ENCODE peak calls at places on chromosomes 16 and 17, in six cellular contexts. One of them, this sample, is unnamed.

GRCh38 chr17:74351552-74352210 is 10.0 kb downstream of the BTBD17 start:
- DNase-seq in fibroblast of lung: no peak
- DNase-seq in PC-3: no peak
- DNase-seq in activated B cell treated with CpG ODN at 0.5 μM for 24 hours: no peak
- DNase-seq in left ventricle myocardium inferior: no peak
- DNase-seq in tibial artery: no peak
- DNase-seq in this sample: no peak

GRCh38 chr16:67199808-67200198 is 872 bp downstream of the ELMO3 start:
- DNase-seq in fibroblast of lung: no peak
- DNase-seq in PC-3: no peak
- DNase-seq in activated B cell treated with CpG ODN at 0.5 μM for 24 hours: no peak
- DNase-seq in left ventricle myocardium inferior: no peak
- DNase-seq in tibial artery: no peak
- DNase-seq in this sample: no peak

GRCh38 chr17:50946223-50946890 is 80.2 kb upstream of the TOB1 start:
- DNase-seq in fibroblast of lung: no peak
- DNase-seq in PC-3: no peak
- DNase-seq in activated B cell treated with CpG ODN at 0.5 μM for 24 hours: peak
- DNase-seq in left ventricle myocardium inferior: no peak
- DNase-seq in tibial artery: no peak
- DNase-seq in this sample: no peak

GRCh38 chr17:28792877-28793666 is 49.3 kb downstream of the TRAF4 start:
- DNase-seq in fibroblast of lung: no peak
- DNase-seq in PC-3: peak
- DNase-seq in activated B cell treated with CpG ODN at 0.5 μM for 24 hours: no peak
- DNase-seq in left ventricle myocardium inferior: no peak
- DNase-seq in tibial artery: no peak
- DNase-seq in this sample: no peak

GRCh38 chr16:6206080-6206479 is 1108.5 kb upstream of the EEF2KMT start:
- DNase-seq in fibroblast of lung: no peak
- DNase-seq in PC-3: no peak
- DNase-seq in activated B cell treated with CpG ODN at 0.5 μM for 24 hours: no peak
- DNase-seq in left ventricle myocardium inferior: no peak
- DNase-seq in tibial artery: no peak
- DNase-seq in this sample: no peak

GRCh38 chr16:82402665-82403218 is 224.0 kb upstream of the CDH13 start:
- DNase-seq in fibroblast of lung: no peak
- DNase-seq in PC-3: no peak
- DNase-seq in activated B cell treated with CpG ODN at 0.5 μM for 24 hours: no peak
- DNase-seq in left ventricle myocardium inferior: no peak
- DNase-seq in tibial artery: no peak
- DNase-seq in this sample: no peak

GRCh38 chr16:21940570-21940969 is 12.6 kb upstream of the UQCRC2 start:
- DNase-seq in fibroblast of lung: no peak
- DNase-seq in PC-3: no peak
- DNase-seq in activated B cell treated with CpG ODN at 0.5 μM for 24 hours: no peak
- DNase-seq in left ventricle myocardium inferior: no peak
- DNase-seq in tibial artery: no peak
- DNase-seq in this sample: no peak

GRCh38 chr16:30028438-30029093 is 2.5 kb downstream of the TLCD3B start:
- DNase-seq in fibroblast of lung: no peak
- DNase-seq in PC-3: no peak
- DNase-seq in activated B cell treated with CpG ODN at 0.5 μM for 24 hours: no peak
- DNase-seq in left ventricle myocardium inferior: no peak
- DNase-seq in tibial artery: no peak
- DNase-seq in this sample: no peak

GRCh38 chr16:89170346-89171215 is 967 bp upstream of the CDH15 start:
- DNase-seq in fibroblast of lung: no peak
- DNase-seq in PC-3: peak
- DNase-seq in activated B cell treated with CpG ODN at 0.5 μM for 24 hours: no peak
- DNase-seq in left ventricle myocardium inferior: no peak
- DNase-seq in tibial artery: no peak
- DNase-seq in this sample: no peak
- TF ChIP-seq CTCF in fibroblast of lung: no peak
- TF ChIP-seq CTCF in PC-3: no peak
- TF ChIP-seq CTCF in activated B cell treated with CpG ODN at 0.5 μM for 24 hours: no peak
- TF ChIP-seq CTCF in left ventricle myocardium inferior: no peak
- TF ChIP-seq CTCF in tibial artery: no peak
- TF ChIP-seq CTCF in this sample: no peak

GRCh38 chr16:31455601-31456314 is 3.5 kb upstream of the ARMC5 start:
- DNase-seq in fibroblast of lung: no peak
- DNase-seq in PC-3: no peak
- DNase-seq in activated B cell treated with CpG ODN at 0.5 μM for 24 hours: no peak
- DNase-seq in left ventricle myocardium inferior: no peak
- DNase-seq in tibial artery: peak
- DNase-seq in this sample: no peak
- TF ChIP-seq CTCF in fibroblast of lung: peak
- TF ChIP-seq CTCF in PC-3: peak
- TF ChIP-seq CTCF in activated B cell treated with CpG ODN at 0.5 μM for 24 hours: no peak
- TF ChIP-seq CTCF in left ventricle myocardium inferior: peak
- TF ChIP-seq CTCF in tibial artery: no peak
- TF ChIP-seq CTCF in this sample: peak

GRCh38 chr17:54951286-54951685 is 17.2 kb downstream of the COX11 start:
- DNase-seq in fibroblast of lung: no peak
- DNase-seq in PC-3: no peak
- DNase-seq in activated B cell treated with CpG ODN at 0.5 μM for 24 hours: no peak
- DNase-seq in left ventricle myocardium inferior: no peak
- DNase-seq in tibial artery: no peak
- DNase-seq in this sample: no peak
- TF ChIP-seq CTCF in fibroblast of lung: no peak
- TF ChIP-seq CTCF in PC-3: no peak
- TF ChIP-seq CTCF in activated B cell treated with CpG ODN at 0.5 μM for 24 hours: no peak
- TF ChIP-seq CTCF in left ventricle myocardium inferior: no peak
- TF ChIP-seq CTCF in tibial artery: no peak
- TF ChIP-seq CTCF in this sample: no peak

GRCh38 chr17:42017866-42018200 is 594 bp upstream of the DNAJC7 start:
- DNase-seq in fibroblast of lung: no peak
- DNase-seq in PC-3: no peak
- DNase-seq in activated B cell treated with CpG ODN at 0.5 μM for 24 hours: no peak
- DNase-seq in left ventricle myocardium inferior: no peak
- DNase-seq in tibial artery: no peak
- DNase-seq in this sample: no peak

GRCh38 chr17:42016411-42016831 is 818 bp downstream of the DNAJC7 start:
- DNase-seq in fibroblast of lung: peak
- DNase-seq in PC-3: no peak
- DNase-seq in activated B cell treated with CpG ODN at 0.5 μM for 24 hours: no peak
- DNase-seq in left ventricle myocardium inferior: no peak
- DNase-seq in tibial artery: no peak
- DNase-seq in this sample: no peak

GRCh38 chr17:42018339-42018738 is 1.1 kb upstream of the DNAJC7 start:
- DNase-seq in fibroblast of lung: no peak
- DNase-seq in PC-3: no peak
- DNase-seq in activated B cell treated with CpG ODN at 0.5 μM for 24 hours: no peak
- DNase-seq in left ventricle myocardium inferior: no peak
- DNase-seq in tibial artery: no peak
- DNase-seq in this sample: no peak

GRCh38 chr17:42018988-42019387 is 902 bp upstream of the NKIRAS2 start:
- DNase-seq in fibroblast of lung: no peak
- DNase-seq in PC-3: no peak
- DNase-seq in activated B cell treated with CpG ODN at 0.5 μM for 24 hours: no peak
- DNase-seq in left ventricle myocardium inferior: no peak
- DNase-seq in tibial artery: no peak
- DNase-seq in this sample: no peak

DNA sequence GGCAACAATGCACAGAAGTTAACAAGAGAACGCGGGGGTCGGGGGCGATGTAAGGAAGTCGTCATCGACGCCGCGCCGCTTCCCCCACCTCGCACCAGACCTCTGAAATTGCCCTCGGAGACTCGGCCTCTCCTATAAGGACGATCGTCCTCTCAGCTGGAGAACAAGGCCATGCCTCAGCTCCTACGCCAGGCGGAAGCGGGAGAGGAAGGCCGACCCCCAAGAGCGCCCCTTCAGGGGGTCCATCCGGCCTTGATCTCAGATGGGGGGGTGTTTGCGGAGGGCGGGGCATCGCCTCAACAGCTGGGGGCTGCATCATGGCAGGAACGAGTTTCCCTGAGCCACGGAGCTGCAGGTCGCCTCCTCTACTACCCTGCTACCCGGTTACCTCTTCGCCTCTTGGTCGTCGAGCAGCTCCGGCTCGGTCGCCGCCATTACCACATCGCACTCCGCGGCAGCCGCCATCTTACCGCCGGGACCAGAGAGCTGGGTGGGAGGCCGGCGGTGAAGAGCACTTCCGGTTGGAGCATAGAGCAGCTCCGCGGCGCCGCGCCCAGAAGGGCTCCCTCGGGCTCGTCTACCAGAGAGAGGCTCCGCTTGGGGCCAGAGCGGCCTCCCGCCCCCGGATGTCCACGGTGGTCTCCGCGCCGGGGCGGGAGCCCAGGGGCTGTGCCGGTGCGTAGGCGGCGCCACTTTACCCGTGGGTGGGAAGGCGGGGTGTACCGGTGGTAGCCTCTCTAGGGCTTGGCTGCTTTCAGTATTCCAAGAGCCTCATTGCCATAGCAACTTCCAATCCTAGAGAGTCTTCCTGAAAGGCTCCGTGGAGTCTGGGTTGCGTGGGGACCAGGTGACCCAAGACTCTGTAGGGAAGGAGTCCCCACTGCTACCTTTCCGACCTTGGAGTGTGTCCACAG is at the start of gene DNAJC7:
- DNase-seq in fibroblast of lung: peak
- DNase-seq in PC-3: peak
- DNase-seq in activated B cell treated with CpG ODN at 0.5 μM for 24 hours: peak
- DNase-seq in left ventricle myocardium inferior: peak
- DNase-seq in tibial artery: peak
- DNase-seq in this sample: peak
- TF ChIP-seq CTCF in fibroblast of lung: no peak
- TF ChIP-seq CTCF in PC-3: no peak
- TF ChIP-seq CTCF in activated B cell treated with CpG ODN at 0.5 μM for 24 hours: no peak
- TF ChIP-seq CTCF in left ventricle myocardium inferior: no peak
- TF ChIP-seq CTCF in tibial artery: no peak
- TF ChIP-seq CTCF in this sample: no peak

DNA sequence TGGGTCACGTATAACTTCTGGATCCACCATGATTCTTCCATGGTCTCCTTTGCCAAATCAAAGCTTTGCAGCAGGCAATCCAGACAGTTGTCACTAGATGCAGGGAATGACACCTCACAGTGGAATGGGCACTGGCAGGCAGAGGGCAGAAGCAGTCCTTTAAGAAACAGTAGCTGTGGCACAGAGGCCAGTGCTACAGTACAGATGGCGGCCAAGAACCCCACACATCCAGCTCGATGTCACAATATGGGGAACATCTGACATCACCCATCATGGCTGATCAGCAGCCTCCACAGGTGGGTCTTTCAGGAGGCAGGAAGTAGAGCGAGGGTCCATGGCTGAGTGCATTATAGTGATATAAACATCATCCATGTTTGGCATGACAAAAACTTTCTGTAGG is 18.8 kb upstream of the ERN1 start:
- DNase-seq in fibroblast of lung: no peak
- DNase-seq in PC-3: peak
- DNase-seq in activated B cell treated with CpG ODN at 0.5 μM for 24 hours: no peak
- DNase-seq in left ventricle myocardium inferior: no peak
- DNase-seq in tibial artery: no peak
- DNase-seq in this sample: no peak
- TF ChIP-seq CTCF in fibroblast of lung: no peak
- TF ChIP-seq CTCF in PC-3: peak
- TF ChIP-seq CTCF in activated B cell treated with CpG ODN at 0.5 μM for 24 hours: no peak
- TF ChIP-seq CTCF in left ventricle myocardium inferior: peak
- TF ChIP-seq CTCF in tibial artery: no peak
- TF ChIP-seq CTCF in this sample: no peak

GRCh38 chr17:1170739-1171138 is 9.0 kb downstream of the ABR start:
- DNase-seq in fibroblast of lung: no peak
- DNase-seq in PC-3: no peak
- DNase-seq in activated B cell treated with CpG ODN at 0.5 μM for 24 hours: no peak
- DNase-seq in left ventricle myocardium inferior: no peak
- DNase-seq in tibial artery: no peak
- DNase-seq in this sample: no peak
- TF ChIP-seq CTCF in fibroblast of lung: no peak
- TF ChIP-seq CTCF in PC-3: peak
- TF ChIP-seq CTCF in activated B cell treated with CpG ODN at 0.5 μM for 24 hours: no peak
- TF ChIP-seq CTCF in left ventricle myocardium inferior: no peak
- TF ChIP-seq CTCF in tibial artery: no peak
- TF ChIP-seq CTCF in this sample: peak

DNA sequence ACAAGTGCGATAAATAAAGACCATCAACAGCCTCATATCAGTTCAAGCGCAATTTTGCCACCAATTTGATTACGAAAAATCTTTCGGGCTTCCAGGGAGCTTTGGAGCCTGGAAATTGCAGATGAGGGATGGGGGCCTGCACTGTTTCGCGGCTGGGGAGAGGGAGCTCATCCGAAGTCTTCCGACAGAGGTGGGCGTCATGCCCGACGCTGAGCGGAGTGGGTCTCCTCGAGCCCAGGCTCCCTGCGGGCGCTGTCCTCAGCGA is 115.9 kb upstream of the SMURF2 start:
- DNase-seq in fibroblast of lung: no peak
- DNase-seq in PC-3: no peak
- DNase-seq in activated B cell treated with CpG ODN at 0.5 μM for 24 hours: no peak
- DNase-seq in left ventricle myocardium inferior: no peak
- DNase-seq in tibial artery: no peak
- DNase-seq in this sample: no peak
- TF ChIP-seq CTCF in fibroblast of lung: no peak
- TF ChIP-seq CTCF in PC-3: no peak
- TF ChIP-seq CTCF in activated B cell treated with CpG ODN at 0.5 μM for 24 hours: no peak
- TF ChIP-seq CTCF in left ventricle myocardium inferior: no peak
- TF ChIP-seq CTCF in tibial artery: no peak
- TF ChIP-seq CTCF in this sample: no peak

DNA sequence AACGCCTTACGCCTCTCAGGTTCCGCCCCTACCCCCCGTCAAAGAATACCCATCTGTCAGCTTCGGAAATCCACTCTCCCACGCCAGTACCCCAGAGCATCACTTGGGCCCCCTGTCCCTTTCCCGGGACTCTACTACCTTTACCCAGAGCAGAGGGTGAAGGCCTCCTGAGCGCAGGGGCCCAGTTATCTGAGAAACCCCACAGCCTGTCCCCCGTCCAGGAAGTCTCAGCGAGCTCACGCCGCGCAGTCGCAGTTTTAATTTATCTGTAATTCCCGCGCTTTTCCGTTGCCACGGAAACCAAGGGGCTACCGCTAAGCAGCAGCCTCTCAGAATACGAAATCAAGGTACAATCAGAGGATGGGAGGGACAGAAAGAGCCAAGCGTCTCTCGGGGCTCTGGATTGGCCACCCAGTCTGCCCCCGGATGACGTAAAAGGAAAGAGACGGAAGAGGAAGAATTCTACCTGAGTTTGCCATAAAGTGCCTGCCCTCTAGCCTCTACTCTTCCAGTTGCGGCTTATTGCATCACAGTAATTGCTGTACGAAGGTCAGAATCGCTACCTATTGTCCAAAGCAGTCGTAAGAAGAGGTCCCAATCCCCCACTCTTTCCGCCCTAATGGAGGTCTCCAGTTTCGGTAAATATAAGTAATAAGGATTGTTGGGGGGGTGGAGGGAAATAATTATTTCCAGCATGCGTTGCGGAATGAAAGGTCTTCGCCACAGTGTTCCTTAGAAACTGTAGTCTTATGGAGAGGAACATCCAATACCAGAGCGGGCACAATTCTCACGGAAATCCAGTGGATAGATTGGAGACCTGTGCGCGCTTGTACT is at the start of gene BRCA1:
- DNase-seq in fibroblast of lung: peak
- DNase-seq in PC-3: peak
- DNase-seq in activated B cell treated with CpG ODN at 0.5 μM for 24 hours: peak
- DNase-seq in left ventricle myocardium inferior: peak
- DNase-seq in tibial artery: peak
- DNase-seq in this sample: peak
- TF ChIP-seq CTCF in fibroblast of lung: no peak
- TF ChIP-seq CTCF in PC-3: no peak
- TF ChIP-seq CTCF in activated B cell treated with CpG ODN at 0.5 μM for 24 hours: no peak
- TF ChIP-seq CTCF in left ventricle myocardium inferior: no peak
- TF ChIP-seq CTCF in tibial artery: no peak
- TF ChIP-seq CTCF in this sample: no peak

This sample was measured in type B pancreatic cell.